ENCODE peak calls at places on chromosomes 11 and 22, in eight cellular contexts. Y is BJ; O is GM19239; M is activated naive CD8-positive, alpha-beta T cell treated with anti-CD3 and anti-CD28 coated beads, Interleukin-2, amount 50 U/mL, for 24 hours; A is activated CD8-positive, alpha-beta memory T cell treated with anti-CD3 and anti-CD28 coated beads, Interleukin-2, amount 10 ng/mL, durations not matched to agents 7 days and 5 days; Z is NCI-H226; X is ELF-1; W is activated effector memory CD4-positive, alpha-beta T cell treated with Interleukin-2 at 50 U/mL for 16 hours. E is an unnamed sample.
A peak's percentile ranks its signal among the peaks of the same experiment; 100 is the strongest.

GRCh38 chr22:32957093-32957835 is 100.9 kb downstream of the SYN3 start:
- DNase-seq in W (no peak), Y (no peak), X (no peak), A (no peak), O (no peak), Z (no peak), M (no peak), E (no peak)

GRCh38 chr22:46931414-46931813 is 169.0 kb downstream of the TBC1D22A start:
- DNase-seq in Y (no peak), Z (peak; percentile 38), M (no peak), W (no peak), X (no peak), O (no peak), A (peak; percentile 27), E (no peak)

GRCh38 chr11:110081462-110082233 is 11.5 kb upstream of the ZC3H12C start:
- DNase-seq in O (no peak), A (no peak), W (no peak), Y (no peak), Z (no peak), X (no peak), M (no peak), E (no peak)

GRCh38 chr11:75673977-75674582 is 5.2 kb upstream of the MAP6 start:
- DNase-seq in X (no peak), W (no peak), Z (peak; percentile 97), M (peak; percentile 18), A (peak; percentile 76), Y (no peak), O (no peak), E (peak; percentile 26)

GRCh38 chr11:120182357-120182756 is 28.5 kb upstream of the OAF start:
- DNase-seq in Z (no peak), W (no peak), A (peak; percentile 35), Y (no peak), X (no peak), O (no peak), M (no peak), E (no peak)

GRCh38 chr22:45885171-45885840 is 91.7 kb downstream of the WNT7B start:
- DNase-seq in Y (no peak), M (no peak), X (no peak), Z (no peak), W (no peak), A (no peak), O (no peak), E (no peak)

GRCh38 chr11:45176996-45177395 is 30.6 kb downstream of the PRDM11 start:
- DNase-seq in W (no peak), A (no peak), Y (no peak), Z (no peak), O (no peak), X (no peak), M (no peak), E (no peak)

GRCh38 chr11:121367434-121367833 is 74.9 kb downstream of the SC5D start:
- DNase-seq in W (no peak), Z (no peak), A (no peak), Y (no peak), M (peak; percentile 17), X (no peak), O (peak; percentile 70), E (peak; percentile 82)

GRCh38 chr22:50498322-50498861 is 9.1 kb downstream of the LMF2 start:
- DNase-seq in Z (peak; percentile 26), W (peak; percentile 59), O (no peak), A (peak; percentile 85), Y (no peak), X (peak; percentile 89), M (peak; percentile 72), E (no peak)

GRCh38 chr11:126596474-126596873 is 241.0 kb downstream of the ST3GAL4 start:
- DNase-seq in X (no peak), A (no peak), O (no peak), M (no peak), Y (no peak), W (no peak), Z (no peak), E (no peak)

GRCh38 chr11:12581923-12582322 is 92.3 kb upstream of the TEAD1 start:
- DNase-seq in Y (peak; percentile 31), Z (peak; percentile 95), M (no peak), X (peak; percentile 50), W (no peak), O (no peak), A (no peak), E (no peak)

GRCh38 chr11:2483426-2483825 is 38.6 kb downstream of the KCNQ1 start:
- DNase-seq in Z (no peak), Y (no peak), O (no peak), W (no peak), A (no peak), X (no peak), M (no peak), E (no peak)

GRCh38 chr22:41928416-41929157 is 2.0 kb upstream of the TNFRSF13C start:
- DNase-seq in A (no peak), O (no peak), W (no peak), M (no peak), Z (no peak), X (no peak), Y (no peak), E (no peak)

GRCh38 chr11:120547871-120548681 is 36.5 kb downstream of the GRIK4 start:
- DNase-seq in O (no peak), M (no peak), X (peak; percentile 36), Y (peak; percentile 90), Z (peak; percentile 77), W (no peak), A (no peak), E (no peak)

GRCh38 chr11:103947566-103947919 is 88.9 kb upstream of the DDI1 start:
- DNase-seq in W (no peak), M (no peak), O (no peak), X (no peak), Y (peak; percentile 58), A (no peak), Z (no peak), E (no peak)

GRCh38 chr11:68107689-68108088 is 13.5 kb downstream of the CHKA start:
- DNase-seq in W (no peak), M (no peak), O (no peak), X (no peak), Y (no peak), A (no peak), Z (no peak), E (no peak)

GRCh38 chr22:30643055-30643875 is 7.7 kb downstream of the SLC35E4 start:
- DNase-seq in Y (no peak), M (no peak), O (no peak), A (no peak), W (no peak), Z (no peak), X (no peak), E (no peak)

GRCh38 chr11:68373189-68373809 is 60.9 kb downstream of the LRP5 start:
- DNase-seq in M (no peak), Y (peak; percentile 65), W (no peak), O (no peak), X (peak; percentile 20), Z (no peak), A (no peak), E (no peak)

GRCh38 chr11:8038811-8039529 is 42.0 kb upstream of the TUB start:
- DNase-seq in Y (no peak), A (peak; percentile 5), Z (no peak), O (no peak), W (no peak), X (no peak), M (no peak), E (no peak)

GRCh38 chr11:130383363-130384168 is 44.8 kb downstream of the ADAMTS8 start:
- DNase-seq in W (no peak), A (no peak), O (no peak), X (peak; percentile 75), Y (peak; percentile 55), M (no peak), Z (peak; percentile 78), E (no peak)

GRCh38 chr11:97856666-97857065 is 1164.1 kb upstream of the CNTN5 start:
- DNase-seq in Y (no peak), M (no peak), A (no peak), Z (no peak), O (no peak), W (no peak), X (peak; percentile 42), E (no peak)

E was measured in GM12864.